ENCODE peak calls at places on chromosomes 4 and X, in six cellular contexts. K is OCI-LY7, N is psoas muscle, J is fibroblast of lung, B is upper lobe of right lung, R is mesenchymal stem cell. W is an unnamed sample. For H3K4me1, the result is how much of the 10 kb centered on the place peaks cover.

GRCh38 chrX:64186974-64187761 is 18.3 kb downstream of the AMER1 start:
- DNase-seq in K (no peak), N (no peak), J (no peak), B (no peak), R (no peak), W (no peak)

GRCh38 chr4:632391-632790 is 7.0 kb downstream of the PDE6B start:
- DNase-seq in K (no peak), N (no peak), J (no peak), B (no peak), R (no peak), W (peak)

GRCh38 chr4:3476936-3477749 is 14.0 kb downstream of the DOK7 start:
- DNase-seq in K (no peak), N (peak), J (no peak), B (no peak), R (no peak), W (peak)

GRCh38 chr4:175702703-175703102 is 109.4 kb downstream of the GPM6A start:
- DNase-seq in K (no peak), N (no peak), J (no peak), B (no peak), R (no peak), W (no peak)

GRCh38 chrX:140190441-140191108 is 225.3 kb upstream of the CXorf66 start:
- DNase-seq in K (no peak), N (no peak), J (peak), B (no peak), R (no peak), W (no peak)

GRCh38 chr4:26789208-26789607 is 71.4 kb upstream of the STIM2 start:
- DNase-seq in K (no peak), N (no peak), J (peak), B (no peak), R (no peak), W (no peak)

GRCh38 chrX:138930546-138930945 is 219.0 kb upstream of the FGF13 start:
- DNase-seq in K (no peak), N (no peak), J (no peak), B (no peak), R (no peak), W (no peak)

GRCh38 chr4:55673424-55673823 is 37.3 kb upstream of the NMU start:
- DNase-seq in K (no peak), N (no peak), J (no peak), B (no peak), R (no peak), W (no peak)

GRCh38 chrX:119676949-119677653 is 15.9 kb downstream of the SEPTIN6 start:
- DNase-seq in K (no peak), N (no peak), J (no peak), B (no peak), R (no peak), W (no peak)

GRCh38 chr4:101232074-101232776 is 115.1 kb downstream of the PPP3CA start:
- DNase-seq in K (no peak), N (peak), J (peak), B (no peak), R (peak), W (no peak)

GRCh38 chr4:26330186-26330787 is 9.5 kb downstream of the RBPJ start:
- DNase-seq in K (peak), N (no peak), J (peak), B (no peak), R (peak), W (no peak)

GRCh38 chr4:161393614-161394013 is 770.2 kb downstream of the FSTL5 start:
- DNase-seq in K (no peak), N (no peak), J (no peak), B (no peak), R (no peak), W (no peak)

GRCh38 chr4:186068581-186069402 is at the start of gene TLR3:
- DNase-seq in K (peak), N (no peak), J (peak), B (no peak), R (peak), W (no peak)

GRCh38 chrX:153766871-153767673 is 3.0 kb downstream of the PLXNB3 start:
- DNase-seq in K (no peak), N (peak), J (no peak), B (peak), R (no peak), W (peak)

GRCh38 chr4:140256335-140256734 is 102.4 kb upstream of the MAML3 start:
- DNase-seq in K (no peak), N (no peak), J (peak), B (no peak), R (peak), W (no peak)

GRCh38 chr4:143586080-143586479 is 72.6 kb downstream of the SMARCA5 start:
- DNase-seq in K (no peak), N (no peak), J (peak), B (no peak), R (no peak), W (no peak)

GRCh38 chrX:134548257-134548732 is 88.3 kb downstream of the HPRT1 start:
- DNase-seq in K (peak), N (no peak), J (no peak), B (no peak), R (peak), W (no peak)

GRCh38 chr4:159105761-159106243 is 2.9 kb downstream of the RAPGEF2 start:
- DNase-seq in K (no peak), N (no peak), J (peak), B (no peak), R (no peak), W (no peak)

GRCh38 chrX:78945186-78945912 is at the start of gene P2RY10:
- DNase-seq in K (peak), N (no peak), J (no peak), B (no peak), R (no peak), W (no peak)

GRCh38 chrX:129957241-129958099 is 25.0 kb upstream of the BCORL1 start:
- DNase-seq in K (peak), N (peak), J (peak), B (peak), R (peak), W (peak)

GRCh38 chrX:39678914-39679313 is 418.8 kb downstream of the BCOR start:
- DNase-seq in K (no peak), N (no peak), J (no peak), B (no peak), R (no peak), W (no peak)

GRCh38 chr4:1012031-1012739 is 759 bp downstream of the FGFRL1 start:
- DNase-seq in K (peak), N (no peak), J (peak), B (peak), R (peak), W (no peak)

GRCh38 chrX:2468406-2469195 is 32.2 kb downstream of the DHRSX start:
- DNase-seq in K (no peak), N (no peak), J (no peak), B (no peak), R (no peak), W (no peak)

GRCh38 chrX:76202471-76202870 is 29.6 kb downstream of the PBDC1 start:
- DNase-seq in K (no peak), N (no peak), J (no peak), B (no peak), R (no peak), W (no peak)

GRCh38 chrX:39195156-39195555 is 393.9 kb downstream of the MID1IP1 start:
- DNase-seq in K (no peak), N (no peak), J (no peak), B (no peak), R (no peak), W (no peak)

GRCh38 chr4:47222276-47222675 is 190.9 kb downstream of the GABRB1 start:
- DNase-seq in K (no peak), N (no peak), J (no peak), B (no peak), R (peak), W (no peak)

GRCh38 chrX:103913356-103914020 is 48.9 kb upstream of the TMSB15B start:
- DNase-seq in K (no peak), N (no peak), J (peak), B (no peak), R (no peak), W (no peak)

GRCh38 chrX:136156560-136157117 is 9.3 kb downstream of the FHL1 start:
- DNase-seq in K (no peak), N (no peak), J (no peak), B (no peak), R (no peak), W (no peak)

GRCh38 chrX:28158019-28158777 is 176.9 kb upstream of the DCAF8L1 start:
- DNase-seq in K (no peak), N (no peak), J (no peak), B (no peak), R (no peak), W (no peak)

GRCh38 chr4:19399001-19399400 is 852.7 kb upstream of the SLIT2 start:
- DNase-seq in K (no peak), N (no peak), J (peak), B (no peak), R (peak), W (no peak)

GRCh38 chrX:29948653-29949052 is 266.7 kb upstream of the MAGEB2 start:
- DNase-seq in K (no peak), N (no peak), J (peak), B (no peak), R (peak), W (no peak)

GRCh38 chrX:68827256-68827655 is 1.6 kb upstream of the EFNB1 start:
- DNase-seq in K (no peak), N (no peak), J (no peak), B (no peak), R (no peak), W (no peak)

GRCh38 chr4:47084111-47084510 is 52.7 kb downstream of the GABRB1 start:
- DNase-seq in K (no peak), N (no peak), J (no peak), B (no peak), R (no peak), W (no peak)

GRCh38 chr4:82957045-82957444 is 53.6 kb downstream of the LIN54 start:
- DNase-seq in K (no peak), N (no peak), J (no peak), B (no peak), R (no peak), W (no peak)

GRCh38 chr4:128349921-128350320 is 62.3 kb upstream of the PGRMC2 start:
- DNase-seq in K (no peak), N (no peak), J (peak), B (no peak), R (peak), W (no peak)

GRCh38 chr4:81405900-81406401 is 65.8 kb downstream of the RASGEF1B start:
- DNase-seq in K (peak), N (no peak), J (peak), B (no peak), R (peak), W (no peak)

GRCh38 chr4:33837043-33837442 is 2407.3 kb downstream of the ARAP2 start:
- DNase-seq in K (no peak), N (no peak), J (peak), B (no peak), R (peak), W (no peak)

GRCh38 chr4:3518511-3518880 is 13.7 kb downstream of the LRPAP1 start:
- DNase-seq in K (no peak), N (no peak), J (no peak), B (no peak), R (no peak), W (peak)

GRCh38 chrX:84729809-84730208 is 227.6 kb upstream of the HDX start:
- DNase-seq in K (peak), N (no peak), J (peak), B (no peak), R (peak), W (no peak)

GRCh38 chr4:166501941-166502382 is 628.9 kb downstream of the TLL1 start:
- DNase-seq in K (peak), N (no peak), J (peak), B (no peak), R (peak), W (no peak)

GRCh38 chr4:78532046-78532445 is 19.5 kb upstream of the ANXA3 start:
- DNase-seq in K (no peak), N (no peak), J (no peak), B (no peak), R (no peak), W (no peak)

GRCh38 chr4:78529569-78530209 is 21.9 kb upstream of the ANXA3 start:
- DNase-seq in K (no peak), N (no peak), J (peak), B (no peak), R (peak), W (no peak)

GRCh38 chr4:78533854-78534253 is 17.7 kb upstream of the ANXA3 start:
- DNase-seq in K (no peak), N (no peak), J (no peak), B (no peak), R (no peak), W (no peak)

DNA sequence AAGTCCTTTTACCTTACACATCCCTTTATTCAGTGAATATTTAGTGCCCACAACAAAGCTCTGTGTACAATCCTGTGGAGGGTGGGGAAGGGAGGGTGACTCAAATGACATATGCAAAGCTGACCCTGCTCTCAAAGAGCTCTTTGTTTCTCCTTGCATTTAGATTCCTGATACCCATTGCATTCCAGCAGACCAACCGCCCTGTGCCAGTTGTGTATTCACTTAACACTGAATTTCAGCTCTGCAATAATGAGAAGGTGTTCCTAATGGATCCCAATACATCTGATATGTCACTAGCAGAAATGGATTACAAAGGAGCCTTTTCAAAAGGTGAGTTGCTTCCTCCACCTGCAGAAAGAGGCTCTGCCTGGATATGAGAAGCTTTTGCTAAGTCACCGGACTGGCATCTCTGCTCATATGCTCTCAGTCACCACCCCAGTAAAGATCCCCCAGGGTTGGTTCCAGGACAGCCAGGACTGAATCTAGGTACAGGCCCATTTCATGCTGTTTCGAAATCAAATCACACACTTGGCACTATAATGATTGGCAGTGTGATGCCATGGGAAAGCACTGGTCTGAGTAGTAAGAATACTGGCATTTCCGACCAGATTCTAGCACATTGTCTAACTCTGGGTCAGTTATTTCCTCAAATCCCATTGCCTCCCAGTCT is 17.1 kb upstream of the ANXA3 start:
- DNase-seq in K (no peak), N (no peak), J (peak), B (no peak), R (no peak), W (no peak)
- H3K4me1 ChIP-seq in K (under half), N (under half), J (under half), B (under half), R (under half), W (under half)

GRCh38 chrX:13087322-13088154 is 43.1 kb upstream of the FAM9C start:
- DNase-seq in K (peak), N (no peak), J (peak), B (no peak), R (peak), W (no peak)

GRCh38 chrX:13085533-13085932 is 41.1 kb upstream of the FAM9C start:
- DNase-seq in K (peak), N (no peak), J (no peak), B (no peak), R (no peak), W (no peak)

GRCh38 chrX:13086076-13086475 is 41.7 kb upstream of the FAM9C start:
- DNase-seq in K (no peak), N (no peak), J (no peak), B (no peak), R (no peak), W (no peak)

GRCh38 chrX:13082286-13083065 is 38.1 kb upstream of the FAM9C start:
- DNase-seq in K (no peak), N (no peak), J (no peak), B (no peak), R (no peak), W (no peak)

DNA sequence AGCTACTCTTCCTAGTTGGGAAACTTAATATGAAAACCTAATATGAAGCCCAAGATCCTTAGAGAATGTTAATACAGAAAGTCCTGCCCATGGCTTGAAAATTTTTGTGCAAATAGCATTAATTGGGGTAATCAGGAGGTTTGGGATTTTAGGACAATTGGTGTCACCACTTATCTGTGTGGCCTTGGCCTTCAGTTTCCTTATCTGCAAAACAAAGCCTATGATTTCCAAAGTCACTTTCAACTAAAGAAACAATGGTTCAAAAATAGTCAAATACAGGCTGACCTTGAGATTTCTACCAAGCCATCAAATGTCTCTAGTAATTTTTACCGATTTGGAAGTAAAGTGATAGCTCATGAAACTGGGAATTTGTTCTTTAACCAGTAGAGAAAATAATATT is 40.2 kb upstream of the FAM9C start:
- DNase-seq in K (no peak), N (no peak), J (no peak), B (no peak), R (no peak), W (no peak)
- H3K4me1 ChIP-seq in K (half or more), N (under half), J (under half), B (under half), R (under half), W (half or more)

GRCh38 chrX:10602646-10603045 is 17.7 kb downstream of the MID1 start:
- DNase-seq in K (no peak), N (no peak), J (no peak), B (no peak), R (no peak), W (no peak)
- H3K4me1 ChIP-seq in K (under half), N (under half), J (under half), B (under half), R (under half), W (under half)

GRCh38 chr4:54107951-54108740 is 8.2 kb downstream of the GSX2 start:
- DNase-seq in K (no peak), N (no peak), J (no peak), B (no peak), R (no peak), W (no peak)

GRCh38 chr4:54104907-54105306 is 4.9 kb downstream of the GSX2 start:
- DNase-seq in K (peak), N (no peak), J (no peak), B (no peak), R (no peak), W (no peak)

GRCh38 chr4:54110019-54110416 is 10.1 kb downstream of the GSX2 start:
- DNase-seq in K (no peak), N (no peak), J (no peak), B (no peak), R (no peak), W (no peak)

GRCh38 chr4:54109226-54110018 is 9.5 kb downstream of the GSX2 start:
- DNase-seq in K (no peak), N (no peak), J (no peak), B (no peak), R (no peak), W (no peak)
- H3K4me1 ChIP-seq in K (under half), N (under half), J (under half), B (under half), R (under half), W (under half)